ENCODE peak calls at places on chromosomes 2 and 18, in four cellular contexts. H, Y, S and C are unnamed samples.

GRCh38 chr18:23515911-23516546 is 12.7 kb downstream of the RMC1 start:
- DNase-seq in H (peak; percentile 65), S (peak; percentile 72), Y (peak; percentile 78), C (peak; percentile 52)

GRCh38 chr18:59468821-59469220 is 109.8 kb upstream of the LMAN1 start:
- DNase-seq in Y (no peak), S (no peak), H (no peak), C (no peak)

GRCh38 chr18:35495821-35496368 is 1.9 kb downstream of the INO80C start:
- DNase-seq in H (no peak), S (no peak), Y (no peak), C (no peak)

GRCh38 chr2:203656522-203657287 is 49.7 kb upstream of the CD28 start:
- DNase-seq in H (peak; percentile 29), Y (peak; percentile 49), S (no peak), C (no peak)

GRCh38 chr2:98959759-98960507 is 23.9 kb upstream of the CRACDL start:
- DNase-seq in H (no peak), S (no peak), Y (peak; percentile 52), C (peak; percentile 10)

GRCh38 chr2:89763581-89764485 is 1072.4 kb downstream of the RPIA start:
- DNase-seq in Y (no peak), H (peak; percentile 15), S (peak; percentile 23), C (no peak)

GRCh38 chr2:26569216-26570082 is 71.7 kb downstream of the CIB4 start:
- DNase-seq in Y (no peak), H (no peak), S (no peak), C (no peak)

GRCh38 chr18:78090584-78090983 is 840.9 kb downstream of the GALR1 start:
- DNase-seq in H (no peak), S (no peak), Y (no peak), C (no peak)

GRCh38 chr2:203909192-203909945 is 27.2 kb upstream of the ICOS start:
- DNase-seq in Y (peak; percentile 77), H (no peak), S (no peak), C (peak; percentile 40)

GRCh38 chr2:157596992-157597681 is 31.5 kb downstream of the ACVR1C start:
- DNase-seq in Y (peak; percentile 17), H (peak; percentile 19), S (peak; percentile 63), C (no peak)

GRCh38 chr2:37156071-37156856 is 516 bp downstream of the EIF2AK2 start:
- DNase-seq in Y (peak; percentile 46), S (no peak), H (peak; percentile 41), C (no peak)

GRCh38 chr2:30417253-30417652 is 29.8 kb upstream of the LCLAT1 start:
- DNase-seq in H (peak; percentile 53), S (no peak), Y (peak; percentile 72), C (no peak)

GRCh38 chr2:127643698-127644660 is 2.0 kb upstream of the GPR17 start:
- DNase-seq in H (no peak), S (no peak), Y (no peak), C (no peak)

GRCh38 chr2:132886574-132886973 is 216.6 kb upstream of the LYPD1 start:
- DNase-seq in H (no peak), Y (no peak), S (no peak), C (no peak)

GRCh38 chr2:1504311-1504750 is 91.1 kb downstream of the TPO start:
- DNase-seq in S (no peak), H (no peak), Y (no peak), C (no peak)

GRCh38 chr2:219912530-219912929 is 285.1 kb downstream of the SLC4A3 start:
- DNase-seq in H (no peak), Y (peak; percentile 65), S (no peak), C (peak; percentile 2)
- TF ChIP-seq CTCF in H (peak; percentile 44), Y (peak; percentile 55), S (no peak), C (peak; percentile 47)

GRCh38 chr2:156329922-156330726 is 2.4 kb downstream of the NR4A2 start:
- DNase-seq in H (no peak), S (peak; percentile 22), Y (no peak), C (no peak)

GRCh38 chr2:156333274-156333950 is 891 bp upstream of the NR4A2 start:
- DNase-seq in S (peak; percentile 65), Y (no peak), H (no peak), C (no peak)

GRCh38 chr2:156333951-156334495 is 1.5 kb upstream of the NR4A2 start:
- DNase-seq in S (no peak), H (peak; percentile 72), Y (peak; percentile 66), C (peak; percentile 47)

GRCh38 chr2:156332452-156333273 is at the start of gene NR4A2:
- DNase-seq in H (peak; percentile 88), Y (peak; percentile 90), S (peak; percentile 89), C (peak; percentile 54)

DNA sequence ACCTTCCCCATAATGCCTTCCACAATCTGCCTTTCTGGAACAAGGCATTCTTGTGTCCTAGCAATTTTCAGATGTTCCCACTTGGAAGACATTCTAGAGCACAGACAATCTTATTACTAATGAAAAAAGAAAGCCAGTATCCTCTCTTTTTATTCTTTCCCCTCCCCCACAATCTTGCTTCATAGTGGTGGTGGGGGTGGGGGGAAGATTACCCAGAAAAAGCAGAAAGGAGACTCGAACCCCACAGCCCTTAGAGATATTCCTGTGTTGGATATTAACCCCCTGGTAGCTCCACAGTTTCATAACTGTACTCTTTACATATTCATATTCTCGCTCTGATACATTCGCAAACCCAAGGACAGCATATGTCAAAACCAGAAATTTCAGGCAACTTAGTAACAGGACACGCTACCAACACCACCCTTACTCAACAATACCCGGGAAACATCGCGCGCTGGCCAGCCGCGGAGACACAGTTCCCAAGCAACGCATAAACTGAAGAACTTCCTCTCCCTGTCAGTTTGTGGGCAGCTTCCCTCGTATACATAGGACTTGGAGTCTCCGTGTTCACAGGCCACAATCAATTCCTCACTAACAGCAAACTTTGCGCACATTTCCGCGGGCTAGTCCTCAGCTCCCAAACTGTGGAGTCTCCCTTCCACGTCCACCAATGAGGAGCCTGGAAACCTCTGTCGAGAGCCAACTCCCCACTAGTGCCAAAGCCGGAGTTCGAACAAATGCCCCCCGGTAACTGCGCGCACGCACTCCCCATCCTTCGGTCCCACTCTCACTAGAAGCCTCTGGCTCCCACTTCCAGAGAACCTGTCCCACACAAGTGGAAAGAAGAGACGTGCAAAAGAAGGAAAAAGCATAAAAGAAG is 709 bp downstream of the NR4A2 start:
- DNase-seq in S (peak; percentile 35), Y (peak; percentile 82), H (peak; percentile 50), C (peak; percentile 52)
- TF ChIP-seq CTCF in S (no peak), Y (no peak), H (no peak), C (no peak)

GRCh38 chr2:172200495-172201085 is 97.9 kb upstream of the DLX2 start:
- DNase-seq in H (no peak), S (no peak), Y (peak; percentile 75), C (peak; percentile 8)
- TF ChIP-seq CTCF in H (peak; percentile 64), S (peak; percentile 6), Y (peak; percentile 87), C (peak; percentile 52)

GRCh38 chr2:207635468-207636200 is 10.4 kb upstream of the METTL21A start:
- DNase-seq in Y (peak; percentile 6), S (no peak), H (no peak), C (no peak)
- TF ChIP-seq CTCF in Y (no peak), S (no peak), H (no peak), C (no peak)

DNA sequence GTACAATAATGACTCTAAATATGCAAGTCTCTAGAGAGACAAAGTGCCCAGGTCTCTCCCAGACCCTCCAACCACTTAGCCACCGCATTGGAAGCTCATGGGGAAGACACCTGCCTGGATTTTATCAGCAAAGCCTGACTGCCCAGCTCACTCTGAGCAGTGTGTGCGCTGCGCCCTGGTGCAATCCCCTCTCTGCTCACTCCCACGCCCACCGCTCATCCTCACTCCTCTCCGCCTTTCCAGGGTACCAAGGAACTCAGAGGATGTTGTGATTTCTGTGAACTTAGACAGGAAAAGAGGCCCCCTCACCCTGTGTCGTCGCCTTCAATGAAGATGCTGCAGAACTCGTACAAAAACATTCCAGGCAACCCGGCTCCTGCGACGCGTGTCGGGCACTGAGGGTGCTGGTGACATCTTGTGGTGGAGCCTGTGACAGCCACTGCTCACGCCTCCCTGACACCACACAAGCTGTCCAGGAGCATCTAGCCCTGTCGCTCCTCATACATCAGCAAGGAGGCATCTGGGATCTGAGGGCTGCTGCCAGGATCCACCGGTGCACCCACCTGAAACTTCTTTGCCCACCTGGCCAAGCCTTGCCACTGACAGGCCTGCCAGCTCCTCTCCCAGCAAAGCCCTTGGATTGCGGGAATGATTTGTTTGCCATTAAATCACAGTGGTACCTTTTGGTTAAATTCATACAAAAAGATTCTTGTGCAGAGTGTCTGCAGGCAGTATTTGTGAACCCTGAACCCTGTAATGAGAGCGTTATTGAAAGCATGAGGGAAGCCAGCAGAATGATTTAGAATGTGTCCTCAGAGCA is 220.4 kb downstream of the ZNF516 start:
- DNase-seq in H (no peak), S (no peak), Y (no peak), C (no peak)
- TF ChIP-seq CTCF in H (peak; percentile 47), S (no peak), Y (no peak), C (no peak)

DNA sequence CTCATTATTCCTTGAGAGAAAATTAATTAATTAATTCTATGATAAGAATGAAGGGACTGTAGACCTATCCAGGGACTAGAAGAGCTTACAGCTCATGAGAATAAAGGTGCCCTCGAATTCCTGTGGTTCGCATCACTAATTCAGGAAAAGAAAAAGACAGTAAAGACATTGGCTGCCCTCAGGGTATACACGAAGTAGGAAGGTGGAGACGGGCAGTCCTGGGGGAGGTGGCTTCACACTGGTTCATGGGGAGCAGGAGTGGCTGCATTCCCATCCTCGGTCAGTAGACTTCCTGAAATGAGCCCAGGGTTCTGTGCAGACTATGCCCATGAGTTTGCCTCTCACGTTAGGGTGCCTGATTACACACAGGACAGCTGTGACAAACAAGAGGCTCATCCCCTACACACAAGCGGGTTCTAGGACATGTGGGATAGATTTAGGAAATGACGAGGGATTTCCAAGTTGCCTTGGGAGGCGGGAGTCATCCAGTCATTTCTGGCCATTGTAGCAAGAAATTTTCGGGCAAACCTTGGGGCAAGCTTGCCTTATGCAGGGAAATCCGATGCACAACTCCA is 282.2 kb downstream of the CYP26B1 start:
- DNase-seq in H (no peak), S (no peak), Y (no peak), C (no peak)
- TF ChIP-seq CTCF in H (no peak), S (no peak), Y (no peak), C (no peak)

GRCh38 chr2:228681426-228681825 is 499.9 kb upstream of the SPHKAP start:
- DNase-seq in S (no peak), Y (peak; percentile 73), H (no peak), C (no peak)
- TF ChIP-seq CTCF in S (no peak), Y (peak; percentile 63), H (peak; percentile 61), C (peak; percentile 54)

GRCh38 chr18:26192233-26192632 is 34.0 kb upstream of the TAF4B start:
- DNase-seq in Y (no peak), H (no peak), S (no peak), C (no peak)
- TF ChIP-seq CTCF in Y (no peak), H (no peak), S (no peak), C (no peak)